ENCODE peak calls at places on chromosome 4, in four cellular contexts. L, N, T and Q are unnamed samples.

GRCh38 chr4:86013623-86014022 is 346.2 kb downstream of the MAPK10 start:
- DNase-seq in T (no peak), L (no peak), N (no peak), Q (no peak)

GRCh38 chr4:8647626-8648025 is 55.1 kb downstream of the CPZ start:
- DNase-seq in T (no peak), L (peak), N (no peak), Q (no peak)

GRCh38 chr4:41442818-41443217 is 95.1 kb upstream of the LIMCH1 start:
- DNase-seq in N (no peak), L (no peak), T (no peak), Q (no peak)

GRCh38 chr4:102535398-102536082 is 34.4 kb downstream of the NFKB1 start:
- DNase-seq in L (no peak), N (no peak), T (no peak), Q (no peak)

GRCh38 chr4:20662851-20663250 is 37.4 kb upstream of the PACRGL start:
- DNase-seq in L (no peak), T (no peak), N (no peak), Q (no peak)

GRCh38 chr4:169815606-169816005 is 57.9 kb upstream of the HPF1 start:
- DNase-seq in T (no peak), N (no peak), L (no peak), Q (no peak)

GRCh38 chr4:37990731-37991130 is 30.5 kb downstream of the PTTG2 start:
- DNase-seq in L (no peak), T (no peak), N (no peak), Q (no peak)

GRCh38 chr4:29711226-29711625 is 1008.9 kb upstream of the PCDH7 start:
- DNase-seq in N (no peak), L (no peak), T (no peak), Q (no peak)

GRCh38 chr4:185394568-185395254 is 1.0 kb downstream of the LRP2BP start:
- DNase-seq in L (no peak), N (no peak), T (no peak), Q (no peak)

GRCh38 chr4:2492970-2493369 is 24.1 kb downstream of the RNF4 start:
- DNase-seq in T (no peak), N (no peak), L (no peak), Q (no peak)

GRCh38 chr4:182339246-182339645 is 96.0 kb downstream of the TENM3 start:
- DNase-seq in T (no peak), N (no peak), L (no peak), Q (no peak)

GRCh38 chr4:186015212-186015817 is 53.6 kb upstream of the TLR3 start:
- DNase-seq in L (no peak), N (no peak), T (no peak), Q (no peak)

GRCh38 chr4:14169460-14169859 is 541.9 kb upstream of the BOD1L1 start:
- DNase-seq in T (no peak), L (no peak), N (no peak), Q (no peak)

GRCh38 chr4:111519683-111520082 is 625.6 kb upstream of the FAM241A start:
- DNase-seq in T (no peak), L (no peak), N (no peak), Q (no peak)

GRCh38 chr4:174578366-174578765 is 56.1 kb upstream of the HPGD start:
- DNase-seq in L (no peak), T (no peak), N (no peak), Q (no peak)

GRCh38 chr4:89403826-89404225 is 96.2 kb upstream of the GPRIN3 start:
- DNase-seq in L (no peak), N (no peak), T (no peak), Q (no peak)

GRCh38 chr4:152258804-152259708 is 276.8 kb downstream of the FBXW7 start:
- DNase-seq in N (no peak), T (no peak), L (no peak), Q (no peak)

GRCh38 chr4:20764353-20764752 is 64.1 kb downstream of the PACRGL start:
- DNase-seq in N (no peak), L (no peak), T (no peak), Q (no peak)

GRCh38 chr4:3369781-3370660 is 71.7 kb upstream of the HGFAC start:
- DNase-seq in N (no peak), T (no peak), L (no peak), Q (no peak)

GRCh38 chr4:38279650-38280322 is 319.6 kb downstream of the PTTG2 start:
- DNase-seq in L (no peak), N (no peak), T (no peak), Q (no peak)

GRCh38 chr4:55178226-55179005 is 53.0 kb upstream of the KDR start:
- DNase-seq in L (no peak), N (no peak), T (no peak), Q (no peak)

GRCh38 chr4:142614621-142615323 is 231.3 kb downstream of the INPP4B start:
- DNase-seq in N (no peak), T (no peak), L (no peak), Q (no peak)

GRCh38 chr4:168995537-168996295 is 14.3 kb downstream of the CBR4 start:
- DNase-seq in L (no peak), T (no peak), N (no peak), Q (no peak)

GRCh38 chr4:112813790-112814189 is 176.8 kb downstream of the LARP7 start:
- DNase-seq in L (no peak), T (no peak), N (no peak), Q (no peak)

GRCh38 chr4:112523008-112523440 is 7.0 kb upstream of the NEUROG2 start:
- DNase-seq in N (no peak), T (peak), L (peak), Q (no peak)

GRCh38 chr4:74473155-74473811 is 28.3 kb downstream of the AREG start:
- DNase-seq in L (no peak), N (no peak), T (no peak), Q (no peak)

GRCh38 chr4:2059034-2059725 is at the start of gene NAT8L:
- DNase-seq in L (peak), T (peak), N (no peak), Q (no peak)

GRCh38 chr4:82125170-82125862 is 248.5 kb downstream of the HNRNPD start:
- DNase-seq in T (peak), L (no peak), N (no peak), Q (no peak)

GRCh38 chr4:64174247-64174882 is 234.9 kb downstream of the TECRL start:
- DNase-seq in N (no peak), L (no peak), T (no peak), Q (no peak)

GRCh38 chr4:149605601-149606378 is 209.9 kb downstream of the IQCM start:
- DNase-seq in T (no peak), L (no peak), N (no peak), Q (no peak)

GRCh38 chr4:123345132-123345923 is 51.3 kb upstream of the SPRY1 start:
- DNase-seq in N (no peak), L (no peak), T (no peak), Q (no peak)

GRCh38 chr4:71189471-71189870 is 149.3 kb upstream of the SLC4A4 start:
- DNase-seq in T (no peak), L (no peak), N (no peak), Q (no peak)

GRCh38 chr4:184337907-184338306 is 120.2 kb upstream of the ENPP6 start:
- DNase-seq in T (no peak), L (no peak), N (no peak), Q (no peak)

GRCh38 chr4:16294455-16294854 is 68.2 kb upstream of the TAPT1 start:
- DNase-seq in L (no peak), T (no peak), N (no peak), Q (no peak)

GRCh38 chr4:83212041-83212851 is 72.4 kb downstream of the COQ2 start:
- DNase-seq in T (no peak), L (no peak), N (no peak), Q (no peak)

GRCh38 chr4:41155194-41155830 is 59.0 kb downstream of the APBB2 start:
- DNase-seq in T (no peak), N (no peak), L (no peak), Q (no peak)

GRCh38 chr4:128542047-128542446 is 254.4 kb upstream of the PGRMC2 start:
- DNase-seq in L (no peak), T (no peak), N (no peak), Q (no peak)

GRCh38 chr4:76377922-76378321 is 43.0 kb downstream of the CCDC158 start:
- DNase-seq in T (peak), N (no peak), L (no peak), Q (no peak)
- TF ChIP-seq CTCF in T (peak), N (peak), L (peak), Q (no peak)

GRCh38 chr4:6781113-6781512 is 1.4 kb upstream of the KIAA0232 start:
- DNase-seq in N (no peak), L (no peak), T (no peak), Q (no peak)

GRCh38 chr4:6783111-6783981 is 819 bp downstream of the KIAA0232 start:
- DNase-seq in L (peak), T (peak), N (no peak), Q (peak)

GRCh38 chr4:6782846-6783110 is 251 bp downstream of the KIAA0232 start:
- DNase-seq in T (no peak), N (no peak), L (no peak), Q (no peak)

GRCh38 chr4:6781561-6781960 is 966 bp upstream of the KIAA0232 start:
- DNase-seq in L (no peak), T (no peak), N (no peak), Q (no peak)

DNA sequence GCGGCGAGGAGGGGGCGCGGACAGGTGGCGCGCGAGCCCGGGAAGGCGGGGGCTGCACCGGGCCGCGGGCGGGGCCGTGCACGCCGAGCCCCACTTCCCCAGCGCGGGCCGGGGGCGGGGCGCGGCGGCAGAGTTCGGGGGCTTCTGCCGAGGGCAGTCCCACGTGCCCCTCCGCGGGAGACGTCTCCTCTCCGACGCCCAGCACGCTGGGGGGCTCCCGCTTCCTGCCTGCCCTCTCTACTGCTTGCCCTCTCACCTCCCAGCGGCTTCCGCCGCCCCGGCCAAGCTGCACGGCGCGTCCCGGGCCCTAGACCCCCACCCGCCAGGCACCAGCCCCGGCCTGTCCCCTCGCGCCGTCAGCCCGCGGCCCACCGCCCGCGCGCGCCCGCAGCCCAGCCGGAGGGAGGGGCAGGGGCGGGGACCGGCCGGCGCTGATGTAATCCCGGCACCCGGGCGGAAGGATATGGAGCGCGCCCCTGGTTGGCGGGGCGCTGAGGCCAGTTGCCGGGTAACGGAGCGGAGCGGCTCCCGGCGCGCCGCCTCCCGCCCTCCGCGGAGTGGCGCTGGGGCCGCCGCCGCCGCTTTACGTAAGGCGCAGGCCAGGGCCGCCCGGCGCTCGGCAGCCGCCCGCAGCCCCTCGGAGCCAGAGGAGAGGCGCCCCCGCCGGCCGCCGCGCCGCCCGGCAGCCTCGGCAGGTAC is at the start of gene KIAA0232:
- DNase-seq in T (peak), N (peak), L (peak), Q (peak)
- TF ChIP-seq CTCF in T (no peak), N (no peak), L (no peak), Q (no peak)

GRCh38 chr4:56575820-56576429 is 70.3 kb downstream of the ARL9 start:
- DNase-seq in L (no peak), T (no peak), N (no peak), Q (no peak)
- TF ChIP-seq CTCF in L (peak), T (peak), N (peak), Q (no peak)

DNA sequence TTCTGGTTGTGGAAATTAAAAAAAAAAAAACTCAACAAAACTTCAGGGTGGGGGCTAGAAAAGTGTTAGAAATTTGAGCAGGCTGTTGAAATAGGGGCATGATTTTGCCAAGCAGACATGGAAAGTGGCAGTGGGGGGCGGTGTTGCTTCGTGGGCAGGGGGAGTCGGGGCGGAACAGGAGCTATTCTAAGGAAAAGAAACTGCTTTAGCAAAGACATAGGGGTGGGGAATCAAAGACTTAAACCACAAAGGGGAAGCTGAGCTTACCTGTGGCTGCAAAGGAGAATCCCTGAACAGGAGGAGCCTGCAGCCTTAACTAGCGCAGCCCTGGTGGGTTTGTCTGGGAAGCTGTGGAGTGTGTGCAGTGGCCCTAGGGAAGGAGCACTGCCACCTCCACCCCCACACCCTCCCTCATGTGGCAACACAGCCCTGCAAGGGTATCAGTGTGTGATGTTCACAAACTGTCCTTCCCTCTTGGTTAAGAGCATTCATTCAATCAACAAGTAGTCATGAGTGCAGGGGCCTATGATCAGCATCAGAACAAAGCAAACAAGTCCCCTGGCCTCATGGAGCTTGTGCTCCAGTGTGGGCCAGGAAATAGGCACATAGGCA is 20.5 kb downstream of the SEL1L3 start:
- DNase-seq in L (no peak), T (no peak), N (no peak), Q (no peak)
- TF ChIP-seq CTCF in L (no peak), T (no peak), N (no peak), Q (no peak)

GRCh38 chr4:119490335-119490734 is 138.3 kb downstream of the PDE5A start:
- DNase-seq in T (no peak), L (no peak), N (no peak), Q (no peak)

GRCh38 chr4:119498520-119498919 is 130.1 kb downstream of the PDE5A start:
- DNase-seq in T (no peak), N (no peak), L (no peak), Q (no peak)

GRCh38 chr4:119489305-119489704 is 139.3 kb downstream of the PDE5A start:
- DNase-seq in L (no peak), T (no peak), N (no peak), Q (no peak)

GRCh38 chr4:119493419-119493818 is 135.2 kb downstream of the PDE5A start:
- DNase-seq in T (no peak), N (no peak), L (no peak), Q (no peak)
- TF ChIP-seq CTCF in T (no peak), N (no peak), L (no peak), Q (no peak)

GRCh38 chr4:141246683-141247429 is 26.2 kb downstream of the ZNF330 start:
- DNase-seq in L (no peak), N (no peak), T (no peak), Q (no peak)
- TF ChIP-seq CTCF in L (no peak), N (no peak), T (no peak), Q (no peak)